ENCODE peak calls at places on chromosomes 5 and 9, in seven cellular contexts. J, Y, U, M, I, X and W are unnamed samples.

GRCh38 chr9:111352545-111352944 is 22.5 kb upstream of the OR2K2 start:
- DNase-seq in J (no peak), Y (no peak), U (no peak), M (no peak), I (no peak), X (no peak), W (no peak)

GRCh38 chr5:132272341-132273210 is 15.1 kb downstream of the PDLIM4 start:
- DNase-seq in J (peak; percentile 75), Y (peak; percentile 59), U (peak; percentile 72), M (peak; percentile 63), I (peak; percentile 88), X (peak; percentile 46), W (peak; percentile 85)

GRCh38 chr5:20619606-20620005 is 631.6 kb upstream of the CDH18 start:
- DNase-seq in J (no peak), Y (no peak), U (no peak), M (no peak), I (no peak), X (no peak), W (no peak)

GRCh38 chr5:74409166-74409706 is 231.3 kb downstream of the ENC1 start:
- DNase-seq in J (no peak), Y (no peak), U (peak; percentile 76), M (no peak), I (no peak), X (no peak), W (no peak)

GRCh38 chr9:116391306-116391900 is 237.8 kb downstream of the PAPPA start:
- DNase-seq in J (no peak), Y (no peak), U (peak; percentile 20), M (no peak), I (no peak), X (no peak), W (no peak)

GRCh38 chr5:40549611-40550010 is 130.1 kb upstream of the PTGER4 start:
- DNase-seq in J (no peak), Y (no peak), U (no peak), M (no peak), I (no peak), X (no peak), W (no peak)

GRCh38 chr5:117652001-117652639 is 1077.5 kb upstream of the SEMA6A start:
- DNase-seq in J (no peak), Y (no peak), U (no peak), M (no peak), I (no peak), X (no peak), W (no peak)

GRCh38 chr5:98905857-98906688 is 22.7 kb downstream of the CHD1 start:
- DNase-seq in J (no peak), Y (no peak), U (no peak), M (no peak), I (no peak), X (no peak), W (no peak)

GRCh38 chr9:8486095-8486494 is 686.5 kb upstream of the DMAC1 start:
- DNase-seq in J (peak; percentile 50), Y (no peak), U (no peak), M (peak; percentile 81), I (no peak), X (peak; percentile 4), W (peak; percentile 64)

GRCh38 chr9:130327070-130327780 is 61.7 kb downstream of the HMCN2 start:
- DNase-seq in J (no peak), Y (peak; percentile 70), U (no peak), M (no peak), I (no peak), X (no peak), W (peak; percentile 60)

GRCh38 chr9:134349941-134350340 is 23.7 kb downstream of the RXRA start:
- DNase-seq in J (no peak), Y (no peak), U (no peak), M (no peak), I (no peak), X (no peak), W (no peak)

GRCh38 chr5:81216152-81216551 is 17.0 kb upstream of the CKMT2 start:
- DNase-seq in J (no peak), Y (no peak), U (no peak), M (no peak), I (no peak), X (no peak), W (no peak)

GRCh38 chr9:76032652-76033373 is 142.3 kb downstream of the PCSK5 start:
- DNase-seq in J (no peak), Y (no peak), U (no peak), M (no peak), I (no peak), X (no peak), W (no peak)

GRCh38 chr9:122058707-122059106 is 34.4 kb downstream of the TTLL11 start:
- DNase-seq in J (no peak), Y (no peak), U (no peak), M (no peak), I (no peak), X (no peak), W (no peak)

GRCh38 chr5:63860379-63860778 is 101.9 kb downstream of the HTR1A start:
- DNase-seq in J (no peak), Y (no peak), U (no peak), M (no peak), I (no peak), X (no peak), W (no peak)

GRCh38 chr5:156640751-156641241 is 209.3 kb upstream of the PPP1R2B start:
- DNase-seq in J (no peak), Y (no peak), U (no peak), M (no peak), I (no peak), X (no peak), W (no peak)

GRCh38 chr5:143372187-143372829 is 31.2 kb downstream of the NR3C1 start:
- DNase-seq in J (no peak), Y (no peak), U (no peak), M (no peak), I (no peak), X (no peak), W (no peak)

GRCh38 chr9:127104465-127105311 is 17.7 kb downstream of the ANGPTL2 start:
- DNase-seq in J (no peak), Y (no peak), U (no peak), M (no peak), I (no peak), X (no peak), W (no peak)

GRCh38 chr9:83906144-83906543 is 15.1 kb downstream of the KIF27 start:
- DNase-seq in J (no peak), Y (no peak), U (no peak), M (no peak), I (no peak), X (no peak), W (no peak)

GRCh38 chr5:175378444-175379028 is 65.4 kb downstream of the DRD1 start:
- DNase-seq in J (no peak), Y (no peak), U (no peak), M (no peak), I (no peak), X (peak; percentile 67), W (no peak)

GRCh38 chr5:81856948-81857928 is 106.3 kb upstream of the SSBP2 start:
- DNase-seq in J (peak; percentile 92), Y (no peak), U (peak; percentile 81), M (peak; percentile 88), I (no peak), X (peak; percentile 49), W (peak; percentile 46)

GRCh38 chr9:131255731-131256197 is 20.5 kb downstream of the FAM78A start:
- DNase-seq in J (no peak), Y (no peak), U (no peak), M (no peak), I (no peak), X (no peak), W (no peak)

GRCh38 chr5:56910123-56910951 is 941 bp downstream of the SETD9 start:
- DNase-seq in J (peak; percentile 68), Y (no peak), U (peak; percentile 56), M (peak; percentile 62), I (no peak), X (peak; percentile 35), W (peak; percentile 52)

GRCh38 chr9:114504341-114505186 is 709 bp downstream of the WHRN start:
- DNase-seq in J (peak; percentile 68), Y (peak; percentile 73), U (peak; percentile 88), M (no peak), I (peak; percentile 42), X (peak; percentile 63), W (peak; percentile 72)
- TF ChIP-seq CTCF in J (no peak), Y (peak; percentile 82), U (no peak), M (no peak), I (peak; percentile 56), X (peak; percentile 26), W (peak; percentile 20)

DNA sequence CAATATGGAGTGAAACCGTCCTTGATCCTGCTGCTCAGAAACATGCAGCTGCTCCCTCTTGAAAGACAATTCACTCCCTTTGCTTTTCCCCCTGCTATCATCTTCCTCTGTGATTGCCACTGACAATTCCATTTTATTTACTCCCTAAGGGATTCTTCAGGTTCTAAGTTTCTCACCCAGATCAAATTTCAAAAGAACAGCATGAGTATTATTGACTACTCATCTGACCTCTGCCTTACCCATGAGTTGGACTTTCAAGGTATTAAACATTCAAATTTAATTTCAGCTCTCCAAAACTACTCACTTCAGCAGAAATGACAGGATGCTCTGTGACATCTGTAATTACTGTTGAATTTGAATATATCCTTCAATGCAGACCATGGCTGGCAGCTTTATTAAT is 236.5 kb upstream of the HAPLN1 start:
- DNase-seq in J (no peak), Y (no peak), U (no peak), M (no peak), I (no peak), X (no peak), W (no peak)
- TF ChIP-seq CTCF in J (no peak), Y (no peak), U (no peak), M (no peak), I (no peak), X (no peak), W (no peak)

DNA sequence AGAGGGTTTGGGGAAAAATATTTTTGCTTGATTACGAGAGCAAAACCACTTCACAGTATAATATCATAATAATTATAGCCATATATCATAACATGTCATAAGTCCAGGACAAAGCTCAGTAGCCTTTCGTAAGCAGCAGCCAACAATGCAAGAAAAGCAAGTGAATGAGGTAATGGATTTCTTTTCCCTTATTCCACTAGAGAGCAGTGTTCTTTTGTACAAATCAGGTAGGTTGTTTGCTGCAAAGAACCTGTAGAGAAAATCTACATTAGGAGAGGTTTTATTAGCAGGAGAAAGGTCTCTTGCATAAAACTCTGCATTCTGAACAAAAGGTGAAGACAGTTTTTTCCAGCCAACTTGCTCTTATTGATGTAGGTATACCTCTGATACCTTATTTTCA is 1033.4 kb downstream of the TLE4 start:
- DNase-seq in J (no peak), Y (no peak), U (no peak), M (no peak), I (no peak), X (no peak), W (no peak)
- TF ChIP-seq CTCF in J (peak; percentile 25), Y (no peak), U (no peak), M (no peak), I (peak; percentile 65), X (peak; percentile 31), W (no peak)

DNA sequence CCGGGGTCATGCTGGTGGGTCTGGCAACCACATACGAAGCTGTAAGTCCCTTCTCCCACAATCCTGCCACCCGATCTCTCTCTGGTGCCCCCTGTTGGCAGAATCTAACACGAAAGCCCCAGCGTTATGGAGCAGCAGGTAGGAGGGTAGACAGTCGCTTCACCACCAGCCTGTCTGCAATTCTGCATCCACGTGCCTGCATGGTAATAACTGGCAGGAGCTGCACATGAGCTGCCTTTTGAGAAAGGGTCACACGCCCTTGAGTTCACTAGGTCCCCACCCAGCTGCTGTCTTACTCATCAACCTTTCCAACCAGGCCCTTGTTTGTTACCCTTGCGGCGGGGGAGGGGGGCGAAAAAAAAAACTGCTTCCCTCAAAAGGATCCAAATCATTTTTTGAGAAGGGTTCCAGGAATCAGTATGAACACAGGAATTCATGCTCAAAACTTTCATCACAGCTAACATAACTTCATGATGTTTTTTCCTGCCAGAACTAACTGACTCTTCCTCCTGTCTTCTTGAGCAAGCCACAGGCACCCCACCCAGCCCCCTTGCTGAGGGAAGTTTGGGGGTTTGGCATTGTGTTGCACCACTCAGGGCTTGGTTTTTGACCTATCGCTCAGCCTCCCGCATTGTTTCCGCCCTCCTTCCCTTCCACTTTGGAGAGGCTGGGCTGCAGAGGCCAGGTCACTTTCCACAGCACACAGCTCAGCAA is 19.6 kb upstream of the TMEM252 start:
- DNase-seq in J (peak; percentile 67), Y (peak; percentile 63), U (no peak), M (peak; percentile 47), I (peak; percentile 20), X (no peak), W (peak; percentile 63)
- TF ChIP-seq CTCF in J (peak; percentile 45), Y (peak; percentile 59), U (no peak), M (peak; percentile 2), I (peak; percentile 56), X (no peak), W (peak; percentile 56)